ENCODE peak calls at places on chromosomes 7 and 10, in ten cellular contexts. D is nucleus accumbens; A is activated naive CD4-positive, alpha-beta T cell; T is H7; F is ELF-1; Y is MM.1S; Z is choroid plexus epithelial cell; G is amniotic epithelial cell; S is neural crest cell; U is foreskin melanocyte. M is an unnamed sample.

GRCh38 chr10:4370376-4370775 is 455.6 kb upstream of the AKR1E2 start:
- DNase-seq in F (no peak), D (no peak), Z (no peak), T (no peak), A (no peak), Y (no peak), S (no peak), U (no peak), G (no peak), M (no peak)

GRCh38 chr10:100303724-100304319 is 17.3 kb upstream of the BLOC1S2 start:
- DNase-seq in D (no peak), S (no peak), T (peak), F (no peak), A (no peak), U (no peak), Y (peak), G (peak), Z (peak), M (no peak)

GRCh38 chr10:78202386-78202785 is 168.7 kb downstream of the RPS24 start:
- DNase-seq in F (no peak), U (no peak), D (no peak), Y (no peak), S (no peak), G (peak), T (no peak), Z (no peak), A (no peak), M (no peak)

GRCh38 chr7:34158311-34158710 is 253.0 kb downstream of the BMPER start:
- DNase-seq in T (no peak), U (no peak), F (no peak), A (no peak), G (no peak), Y (no peak), Z (no peak), D (no peak), S (no peak), M (no peak)

GRCh38 chr7:151637781-151638261 is 118.1 kb upstream of the RHEB start:
- DNase-seq in G (no peak), T (no peak), Y (no peak), Z (peak), A (no peak), S (no peak), F (no peak), U (no peak), D (no peak), M (no peak)

GRCh38 chr10:119410361-119411116 is 132.0 kb downstream of the RGS10 start:
- DNase-seq in Z (no peak), S (no peak), D (no peak), U (no peak), F (no peak), Y (no peak), T (no peak), G (no peak), A (no peak), M (no peak)

GRCh38 chr7:87223666-87224065 is 4.1 kb upstream of the TMEM243 start:
- DNase-seq in G (no peak), A (no peak), U (no peak), T (no peak), D (no peak), F (no peak), S (no peak), Y (no peak), Z (no peak), M (no peak)

GRCh38 chr10:123889821-123890220 is 1.8 kb downstream of the CPXM2 start:
- DNase-seq in S (no peak), Z (no peak), A (no peak), Y (no peak), F (no peak), U (no peak), T (no peak), D (no peak), G (no peak), M (no peak)

GRCh38 chr7:53542164-53542563 is 506.7 kb downstream of the POM121L12 start:
- DNase-seq in U (no peak), Z (no peak), Y (no peak), A (no peak), D (no peak), T (no peak), F (no peak), G (no peak), S (no peak), M (no peak)

GRCh38 chr10:62738916-62739315 is 65.6 kb upstream of the ADO start:
- DNase-seq in F (no peak), A (no peak), Y (no peak), G (peak), Z (peak), T (no peak), U (peak), S (no peak), D (no peak), M (no peak)

GRCh38 chr10:86661161-86662025 is 6.9 kb upstream of the LDB3 start:
- DNase-seq in U (no peak), Y (no peak), S (no peak), G (peak), F (no peak), T (peak), Z (peak), D (no peak), A (no peak), M (no peak)

GRCh38 chr10:116597543-116597942 is 6.8 kb downstream of the PNLIPRP1 start:
- DNase-seq in A (no peak), S (no peak), T (no peak), Y (no peak), G (no peak), U (no peak), F (no peak), Z (no peak), D (no peak), M (no peak)

M was measured in stimulated activated CD4-positive, alpha-beta T cell treated with anti-CD3 and anti-CD28 coated beads, Interleukin-1b, Interleukin-23, amount 100 ng/mL, for 24 hours.